ENCODE peak calls at places on chromosomes 3 and 15, in four cellular contexts. I is IMR-90, F is PC-3, E is cardiac muscle cell. K is an unnamed sample. For H3K36me3, the result is how much of the 10 kb centered on the place peaks cover.

GRCh38 chr3:10949197-10949596 is 43.4 kb upstream of the SLC6A1 start:
- DNase-seq in F (no peak), I (no peak), E (peak), K (no peak)

GRCh38 chr3:148896062-148896461 is 31.0 kb downstream of the CPA3 start:
- DNase-seq in E (no peak), I (peak), F (no peak), K (no peak)

GRCh38 chr3:62131620-62132019 is 241.7 kb downstream of the FEZF2 start:
- DNase-seq in E (peak), I (peak), F (no peak), K (peak)

GRCh38 chr15:68774521-68775293 is 46.0 kb downstream of the ANP32A start:
- DNase-seq in F (no peak), E (peak), I (no peak), K (no peak)

GRCh38 chr3:193826126-193826795 is 233.3 kb downstream of the OPA1 start:
- DNase-seq in E (peak), I (peak), F (peak), K (peak)

GRCh38 chr15:29064731-29065130 is 179.0 kb downstream of the APBA2 start:
- DNase-seq in I (no peak), F (no peak), E (no peak), K (no peak)

GRCh38 chr3:122929576-122930365 is 97.8 kb downstream of the SEMA5B start:
- DNase-seq in F (no peak), I (no peak), E (no peak), K (peak)

GRCh38 chr3:141294300-141294699 is 62.7 kb downstream of the PXYLP1 start:
- DNase-seq in I (no peak), E (peak), F (no peak), K (no peak)

GRCh38 chr3:103712320-103713008 is 1277.6 kb downstream of the ZPLD1 start:
- DNase-seq in E (no peak), I (peak), F (peak), K (peak)

GRCh38 chr3:151483488-151483887 is 22.6 kb upstream of the IGSF10 start:
- DNase-seq in I (no peak), F (no peak), E (no peak), K (no peak)

GRCh38 chr3:118505784-118506183 is 528.9 kb downstream of the IGSF11 start:
- DNase-seq in E (no peak), I (no peak), F (no peak), K (no peak)

GRCh38 chr3:118504906-118505305 is 529.7 kb downstream of the IGSF11 start:
- DNase-seq in E (no peak), I (no peak), F (no peak), K (peak)

GRCh38 chr3:118495243-118495642 is 539.4 kb downstream of the IGSF11 start:
- DNase-seq in F (no peak), I (no peak), E (no peak), K (no peak)

DNA sequence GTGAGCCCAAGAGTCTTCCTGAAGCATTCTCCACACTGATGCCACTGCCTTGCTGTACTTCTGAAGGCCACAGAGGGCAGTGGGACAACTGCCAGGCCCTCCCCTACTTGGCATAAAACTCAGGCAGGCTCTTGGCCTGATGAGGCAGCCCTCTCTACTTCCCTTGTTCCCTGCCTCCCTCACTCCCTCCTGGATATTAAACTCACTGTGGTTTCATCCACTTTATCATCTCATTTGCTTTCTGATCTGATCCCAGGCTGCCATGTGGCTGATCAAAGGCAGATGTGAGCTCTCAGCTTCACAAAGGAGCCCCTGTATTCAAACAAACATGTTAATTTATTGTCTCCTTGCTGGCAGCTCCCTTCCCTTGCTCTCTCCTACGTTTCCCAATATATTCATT is 533.5 kb downstream of the IGSF11 start:
- DNase-seq in I (no peak), F (peak), E (peak), K (peak)
- TF ChIP-seq CTCF in I (no peak), F (no peak), E (no peak), K (peak)

DNA sequence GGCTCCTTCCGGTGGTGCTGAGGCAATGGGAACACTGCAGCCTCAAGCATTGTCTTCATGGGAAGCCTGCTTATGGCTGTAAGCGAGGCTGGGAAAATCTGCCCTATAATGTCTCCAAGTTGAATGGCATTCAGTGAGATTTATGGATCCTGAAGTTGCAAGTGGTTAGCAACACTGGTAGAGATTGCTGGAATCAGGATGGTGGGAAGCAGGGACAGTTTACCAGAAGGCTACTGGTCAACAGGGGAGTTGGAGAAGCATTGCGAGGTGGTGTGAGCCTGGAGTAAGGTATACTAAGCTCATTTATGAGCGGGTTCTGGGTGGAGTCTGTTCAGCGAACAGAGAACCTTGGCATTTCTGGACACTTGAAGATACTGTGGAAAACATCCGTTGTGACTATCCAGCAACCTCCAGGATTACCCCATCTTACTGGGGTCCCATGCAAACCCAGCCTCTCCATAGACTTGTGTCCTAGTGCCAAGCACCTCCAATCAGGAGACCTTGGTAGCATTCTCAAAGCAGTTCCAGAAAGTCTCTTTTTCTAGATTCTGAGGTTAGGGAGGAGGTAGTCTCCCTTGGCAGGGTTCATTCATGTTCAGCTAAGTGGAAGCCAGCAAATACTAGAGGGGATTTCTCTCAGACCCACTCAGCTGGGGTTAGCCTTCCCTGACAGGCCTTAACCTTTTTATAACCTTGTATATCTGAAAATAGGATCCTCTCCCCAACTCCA is 7.3 kb downstream of the RPSA start:
- DNase-seq in E (peak), F (no peak), I (no peak), K (no peak)
- H3K36me3 ChIP-seq in E (under half), F (under half), I (under half), K (under half)

DNA sequence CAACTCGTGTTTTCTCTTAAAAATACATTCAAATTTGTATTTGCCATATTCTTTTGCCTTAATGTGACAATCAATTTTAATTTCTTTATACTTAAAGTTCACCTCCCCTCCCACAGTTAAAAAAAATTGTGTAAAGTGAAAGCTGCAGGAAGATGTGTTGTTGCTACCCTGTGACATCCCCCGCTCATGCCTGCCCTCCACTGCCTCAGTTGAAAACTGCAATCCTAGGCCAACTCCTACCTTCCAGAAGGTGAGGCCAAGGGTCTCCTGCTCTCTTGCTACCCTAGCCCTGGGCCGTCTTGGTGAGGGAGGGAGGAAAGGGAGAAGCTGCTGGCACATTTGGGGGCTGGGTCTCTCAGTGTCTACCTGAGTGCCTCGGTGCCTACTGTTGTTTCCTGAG is 57.0 kb upstream of the CMTM7 start:
- DNase-seq in F (peak), I (no peak), E (no peak), K (peak)
- TF ChIP-seq CTCF in F (peak), I (no peak), E (peak), K (peak)

GRCh38 chr3:12934431-12934830 is 93.1 kb upstream of the RPL32 start:
- DNase-seq in I (no peak), F (no peak), E (peak), K (no peak)

GRCh38 chr3:12938258-12938711 is 96.9 kb upstream of the RPL32 start:
- DNase-seq in F (no peak), E (peak), I (peak), K (no peak)

GRCh38 chr3:12935023-12935860 is 93.9 kb upstream of the RPL32 start:
- DNase-seq in I (no peak), E (no peak), F (no peak), K (no peak)

GRCh38 chr3:12933901-12934300 is 92.5 kb upstream of the RPL32 start:
- DNase-seq in F (no peak), E (no peak), I (no peak), K (no peak)

DNA sequence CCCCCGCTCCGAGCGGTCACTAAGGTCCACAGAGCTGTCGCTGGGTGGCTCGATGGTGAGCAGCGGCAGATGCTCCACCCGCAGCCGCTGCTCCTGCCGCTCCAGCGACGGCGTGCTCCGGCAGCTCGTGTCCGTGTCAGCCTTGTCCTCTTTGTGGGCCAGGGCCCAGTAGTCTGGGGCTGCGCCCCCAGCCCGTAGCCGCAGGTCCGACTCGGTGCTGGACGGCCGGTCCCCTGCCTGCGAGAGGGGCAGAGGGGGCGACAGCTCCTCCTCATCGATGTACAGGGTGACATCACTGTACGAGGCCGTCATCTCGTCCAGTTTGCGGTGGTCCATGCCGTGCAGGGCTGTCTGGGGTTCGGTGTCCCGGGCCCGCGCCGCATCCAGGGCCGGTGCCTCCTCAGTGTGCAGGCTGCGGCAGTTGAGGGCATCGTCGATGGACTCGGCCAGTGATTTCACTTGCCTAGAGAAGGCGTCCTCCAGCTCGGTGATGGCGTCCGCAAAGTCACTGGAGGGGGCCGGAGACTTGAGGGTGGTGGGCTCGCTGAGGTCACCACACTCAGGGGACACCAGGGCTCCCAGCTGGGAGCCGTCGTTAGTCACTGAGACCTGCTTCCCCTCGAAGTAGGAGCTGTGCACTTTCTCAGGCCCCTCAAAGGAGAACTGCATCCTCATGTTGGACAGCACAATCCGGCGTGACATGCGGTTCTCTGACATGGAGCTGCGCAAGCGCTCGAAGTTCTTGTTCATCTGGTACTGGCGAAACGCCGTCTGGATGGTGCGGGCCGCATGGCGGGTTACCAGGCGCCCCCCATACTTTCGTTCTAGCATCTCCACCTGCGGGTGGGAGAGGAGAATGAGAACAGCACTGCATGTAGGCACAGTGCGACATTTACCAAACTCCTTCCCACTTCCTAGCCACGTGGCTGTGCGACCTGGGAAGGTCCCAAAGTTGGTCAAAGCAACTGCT is 94.8 kb upstream of the RPL32 start:
- DNase-seq in F (no peak), E (no peak), I (no peak), K (no peak)
- H3K36me3 ChIP-seq in F (under half), E (under half), I (under half), K (under half)

GRCh38 chr3:13391308-13391707 is 28.8 kb downstream of the NUP210 start:
- DNase-seq in F (no peak), I (no peak), E (no peak), K (no peak)
- TF ChIP-seq CTCF in F (peak), I (no peak), E (no peak), K (peak)

GRCh38 chr15:59247364-59247763 is 40.7 kb downstream of the LDHAL6B start:
- DNase-seq in E (peak), F (peak), I (peak), K (peak)

GRCh38 chr15:59242649-59243048 is 36.0 kb downstream of the LDHAL6B start:
- DNase-seq in I (no peak), F (peak), E (no peak), K (no peak)

GRCh38 chr15:59245583-59245982 is 38.9 kb downstream of the LDHAL6B start:
- DNase-seq in F (peak), I (no peak), E (no peak), K (no peak)

GRCh38 chr15:59243622-59244021 is 37.0 kb downstream of the LDHAL6B start:
- DNase-seq in E (no peak), I (no peak), F (no peak), K (no peak)

DNA sequence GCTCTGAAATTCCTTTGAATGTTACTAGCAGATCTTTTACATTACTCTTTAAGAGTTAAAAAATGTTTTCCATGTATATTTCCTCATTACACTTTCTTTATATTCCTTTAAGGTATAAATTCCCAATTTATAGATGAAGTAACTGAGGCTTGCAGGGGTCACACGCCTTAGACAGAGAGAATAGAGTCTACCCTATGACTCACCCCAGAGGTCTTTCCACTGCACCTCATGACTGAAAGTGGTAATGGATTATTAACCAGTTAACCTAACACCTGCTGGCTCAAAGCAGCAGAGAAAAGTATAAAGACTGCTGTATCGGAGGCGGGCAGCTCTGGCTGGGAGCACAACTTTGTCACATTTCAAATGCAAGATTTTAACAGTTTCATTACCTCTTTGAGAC is 37.7 kb downstream of the LDHAL6B start:
- DNase-seq in F (no peak), E (no peak), I (no peak), K (no peak)
- H3K36me3 ChIP-seq in F (under half), E (under half), I (under half), K (under half)